ENCODE peak calls at places on chromosomes 5 and 9, in eight cellular contexts. X is SK-N-SH, U is PC-3, I is lower lobe of right lung, T is IMR-90, V is mammary epithelial cell, B is GM23338, O is GM23248. G is an unnamed sample.

GRCh38 chr5:92472981-92473566 is 1090.0 kb upstream of the ARRDC3 start:
- DNase-seq in B (no peak), O (no peak), T (no peak), V (no peak), X (no peak), I (no peak), U (no peak), G (no peak)

GRCh38 chr9:82558855-82559615 is 503.9 kb downstream of the RASEF start:
- DNase-seq in I (no peak), B (no peak), V (no peak), X (no peak), U (no peak), O (peak; percentile 18), T (peak; percentile 75), G (no peak)

GRCh38 chr9:89891221-89892052 is 286.6 kb downstream of the GADD45G start:
- DNase-seq in T (no peak), O (no peak), X (no peak), U (no peak), B (no peak), V (no peak), I (no peak), G (no peak)

GRCh38 chr5:37860206-37860605 is 20.4 kb upstream of the GDNF start:
- DNase-seq in V (no peak), X (no peak), O (no peak), T (no peak), I (no peak), U (no peak), B (no peak), G (no peak)

GRCh38 chr5:1118231-1118698 is 6.4 kb upstream of the SLC12A7 start:
- DNase-seq in T (peak; percentile 11), V (peak; percentile 62), I (no peak), O (no peak), B (no peak), U (peak; percentile 49), X (no peak), G (no peak)

GRCh38 chr5:88823201-88823600 is 59.8 kb downstream of the MEF2C start:
- DNase-seq in I (no peak), V (no peak), U (no peak), O (no peak), T (no peak), X (no peak), B (no peak), G (no peak)

GRCh38 chr5:160181965-160182622 is 47.2 kb upstream of the FABP6 start:
- DNase-seq in V (no peak), O (peak; percentile 41), B (no peak), U (peak; percentile 28), I (no peak), X (no peak), T (no peak), G (no peak)

GRCh38 chr5:161786686-161787085 is 61.2 kb upstream of the GABRA1 start:
- DNase-seq in I (no peak), U (no peak), O (no peak), X (no peak), V (no peak), B (no peak), T (no peak), G (no peak)

GRCh38 chr5:112419596-112420110 is 576 bp upstream of the EPB41L4A start:
- DNase-seq in X (peak; percentile 77), T (no peak), I (peak; percentile 72), O (peak; percentile 38), B (peak; percentile 68), V (peak; percentile 61), U (no peak), G (peak; percentile 91)

GRCh38 chr5:79172269-79172668 is 60.7 kb downstream of the BHMT start:
- DNase-seq in I (no peak), O (no peak), V (no peak), B (peak; percentile 23), X (no peak), T (no peak), U (no peak), G (no peak)

GRCh38 chr5:79171846-79172245 is 60.2 kb downstream of the BHMT start:
- DNase-seq in V (no peak), X (no peak), T (no peak), O (no peak), I (no peak), U (no peak), B (no peak), G (no peak)

GRCh38 chr5:79168031-79168430 is 56.4 kb downstream of the BHMT start:
- DNase-seq in X (no peak), I (no peak), T (no peak), U (no peak), V (no peak), O (no peak), B (no peak), G (no peak)

GRCh38 chr5:79170661-79171060 is 59.1 kb downstream of the BHMT start:
- DNase-seq in X (no peak), O (no peak), T (no peak), V (no peak), B (no peak), U (no peak), I (no peak), G (no peak)

GRCh38 chr5:79173626-79174025 is 62.0 kb downstream of the BHMT start:
- DNase-seq in V (no peak), B (peak; percentile 42), I (no peak), X (no peak), O (no peak), U (peak; percentile 85), T (no peak), G (no peak)
- H3K27ac ChIP-seq in V (no peak overlapping the region), B (no peak overlapping the region), I (no peak overlapping the region), X (no peak overlapping the region), O (no peak overlapping the region), U (peak overlapping the region; percentile 82), T (no peak overlapping the region), G (no peak overlapping the region)

GRCh38 chr9:12625844-12626243 is 67.3 kb upstream of the TYRP1 start:
- DNase-seq in U (no peak), X (no peak), O (no peak), V (no peak), B (no peak), I (no peak), T (no peak), G (no peak)

GRCh38 chr9:12627091-12627490 is 66.1 kb upstream of the TYRP1 start:
- DNase-seq in V (no peak), I (no peak), O (no peak), B (no peak), T (no peak), X (no peak), U (no peak), G (no peak)

GRCh38 chr9:12628546-12628945 is 64.6 kb upstream of the TYRP1 start:
- DNase-seq in V (no peak), B (no peak), U (peak; percentile 58), I (no peak), T (no peak), O (no peak), X (no peak), G (no peak)

GRCh38 chr9:12631866-12632265 is 61.3 kb upstream of the TYRP1 start:
- DNase-seq in U (no peak), V (no peak), T (no peak), X (no peak), O (no peak), I (no peak), B (no peak), G (no peak)

GRCh38 chr9:12629091-12629490 is 64.1 kb upstream of the TYRP1 start:
- DNase-seq in O (no peak), T (no peak), U (peak; percentile 8), X (no peak), B (no peak), V (no peak), I (no peak), G (no peak)
- H3K4me1 ChIP-seq in O (no peaks in the 10 kb centered on the region), T (no peaks in the 10 kb centered on the region), U (peaks cover 6% of the 10 kb centered on the region), X (no peaks in the 10 kb centered on the region), B (peaks cover 20% of the 10 kb centered on the region), V (no peaks in the 10 kb centered on the region), I (no peaks in the 10 kb centered on the region), G (no peaks in the 10 kb centered on the region)

DNA sequence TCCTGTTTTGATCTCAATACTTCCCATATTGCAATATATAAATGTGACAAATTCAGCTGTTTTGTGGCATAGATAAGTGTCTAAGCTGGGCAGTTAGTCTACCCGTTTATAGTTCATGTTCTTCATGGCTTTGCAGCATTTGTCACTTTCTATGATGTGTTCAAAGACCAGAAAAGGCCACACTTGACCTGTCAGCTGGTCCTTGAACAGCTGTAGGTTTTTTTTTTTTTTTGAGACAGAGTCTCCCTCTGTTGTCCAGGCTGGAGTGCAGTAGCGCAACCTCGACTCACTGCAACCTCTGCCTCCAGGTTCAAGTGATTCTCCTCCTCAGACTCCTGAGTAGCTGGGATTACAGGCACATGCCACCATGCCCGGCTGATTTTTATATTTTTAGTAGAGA is 28.4 kb downstream of the CMBL start:
- DNase-seq in X (no peak), T (no peak), O (no peak), U (no peak), I (no peak), B (no peak), V (no peak), G (no peak)
- H3K4me3 ChIP-seq in X (no peak overlapping the region), T (no peak overlapping the region), O (no peak overlapping the region), U (no peak overlapping the region), I (no peak overlapping the region), B (no peak overlapping the region), V (no peak overlapping the region), G (no peak overlapping the region)

DNA sequence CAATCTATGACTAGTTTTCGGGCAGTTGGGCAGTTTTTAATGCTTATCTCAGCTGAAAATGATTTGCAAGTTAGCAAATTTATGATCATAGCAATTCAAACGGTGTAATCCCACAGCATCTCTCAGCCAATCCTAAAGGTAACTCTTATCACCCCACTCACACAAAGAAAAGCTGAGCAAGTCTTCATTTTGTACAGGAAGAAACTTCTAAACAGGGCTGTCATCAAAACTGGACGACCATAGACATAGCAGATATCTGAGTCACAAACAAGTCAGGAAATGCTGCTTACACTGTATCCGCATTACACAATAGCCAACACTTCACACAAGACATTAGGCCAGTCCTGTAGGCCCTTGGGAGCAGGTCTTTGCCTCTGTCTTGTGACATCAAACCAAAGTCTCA is 2.6 kb upstream of the ENC1 start:
- DNase-seq in B (no peak), X (no peak), U (peak; percentile 90), O (peak; percentile 94), I (no peak), V (peak; percentile 92), T (peak; percentile 96), G (no peak)
- H3K27ac ChIP-seq in B (no peak overlapping the region), X (peak overlapping the region; percentile 39), U (peak overlapping the region; percentile 69), O (peak overlapping the region; percentile 77), I (peak overlapping the region; percentile 93), V (peak overlapping the region; percentile 91), T (peak overlapping the region; percentile 18), G (no peak overlapping the region)

DNA sequence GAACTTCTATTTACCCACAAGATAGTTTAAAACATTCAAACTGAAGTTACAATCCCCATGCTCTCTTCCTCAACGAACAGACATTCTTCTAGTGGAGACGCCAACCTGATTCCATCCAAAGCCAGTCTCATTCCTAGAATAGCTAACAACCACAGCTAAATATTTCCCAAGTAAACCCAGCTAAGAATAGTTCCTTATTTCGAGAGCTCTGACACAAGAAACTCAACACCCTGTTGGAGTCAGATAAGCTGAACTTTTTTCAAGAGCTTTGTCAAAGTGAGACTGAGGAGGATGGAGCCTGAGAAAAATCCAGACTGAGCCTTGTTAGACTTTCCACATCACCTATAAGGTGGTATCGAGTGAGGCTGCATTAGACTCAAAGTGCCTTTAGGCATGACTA is 56.7 kb upstream of the RPS23 start:
- DNase-seq in I (no peak), B (no peak), X (no peak), U (no peak), O (peak; percentile 88), V (no peak), T (peak; percentile 95), G (no peak)
- H3K4me1 ChIP-seq in I (peaks cover 6% of the 10 kb centered on the region), B (peaks cover 4% of the 10 kb centered on the region), X (peaks cover 37% of the 10 kb centered on the region), U (no peaks in the 10 kb centered on the region), O (peaks cover 61% of the 10 kb centered on the region), V (no peaks in the 10 kb centered on the region), T (peaks cover 18% of the 10 kb centered on the region), G (no peaks in the 10 kb centered on the region)

GRCh38 chr9:75797181-75797580 is 93.3 kb upstream of the PCSK5 start:
- DNase-seq in B (peak; percentile 4), O (no peak), I (no peak), X (no peak), T (no peak), U (no peak), V (peak; percentile 36), G (no peak)
- H3K4me3 ChIP-seq in B (no peak overlapping the region), O (no peak overlapping the region), I (no peak overlapping the region), X (no peak overlapping the region), T (no peak overlapping the region), U (no peak overlapping the region), V (no peak overlapping the region), G (no peak overlapping the region)